ENCODE peak calls at places on chromosomes 16 and 17, in four cellular contexts. One of them, this sample, is unnamed.

GRCh38 chr17:73950515-73950914 is 253.0 kb upstream of the RPL38 start:
- DNase-seq in stimulated activated CD8-positive, alpha-beta memory T cell treated with anti-CD3 and anti-CD28 coated beads, Interleukin-7, amount 100 ng/mL, for 1 hour: no peak
- DNase-seq in left lung: no peak
- DNase-seq in GM06990: no peak
- DNase-seq in this sample: no peak

GRCh38 chr16:9033125-9033830 is 58.2 kb upstream of the HAPSTR1 start:
- DNase-seq in GM06990: no peak
- DNase-seq in stimulated activated CD8-positive, alpha-beta memory T cell treated with anti-CD3 and anti-CD28 coated beads, Interleukin-7, amount 100 ng/mL, for 1 hour: no peak
- DNase-seq in left lung: peak; percentile 36
- DNase-seq in this sample: no peak

GRCh38 chr16:49484936-49485335 is 111.3 kb downstream of the C16orf78 start:
- DNase-seq in GM06990: no peak
- DNase-seq in left lung: peak; percentile 6
- DNase-seq in stimulated activated CD8-positive, alpha-beta memory T cell treated with anti-CD3 and anti-CD28 coated beads, Interleukin-7, amount 100 ng/mL, for 1 hour: no peak
- DNase-seq in this sample: no peak

GRCh38 chr17:46056800-46057304 is 57.8 kb downstream of the STH start:
- DNase-seq in stimulated activated CD8-positive, alpha-beta memory T cell treated with anti-CD3 and anti-CD28 coated beads, Interleukin-7, amount 100 ng/mL, for 1 hour: no peak
- DNase-seq in left lung: no peak
- DNase-seq in GM06990: no peak
- DNase-seq in this sample: no peak

GRCh38 chr16:774086-775001 is 13.8 kb downstream of the MSLN start:
- DNase-seq in stimulated activated CD8-positive, alpha-beta memory T cell treated with anti-CD3 and anti-CD28 coated beads, Interleukin-7, amount 100 ng/mL, for 1 hour: no peak
- DNase-seq in GM06990: no peak
- DNase-seq in left lung: no peak
- DNase-seq in this sample: no peak

GRCh38 chr16:82195917-82196494 is 26.0 kb upstream of the MPHOSPH6 start:
- DNase-seq in GM06990: no peak
- DNase-seq in stimulated activated CD8-positive, alpha-beta memory T cell treated with anti-CD3 and anti-CD28 coated beads, Interleukin-7, amount 100 ng/mL, for 1 hour: no peak
- DNase-seq in left lung: no peak
- DNase-seq in this sample: no peak

GRCh38 chr16:64417711-64418227 is 704.1 kb downstream of the CDH11 start:
- DNase-seq in left lung: no peak
- DNase-seq in stimulated activated CD8-positive, alpha-beta memory T cell treated with anti-CD3 and anti-CD28 coated beads, Interleukin-7, amount 100 ng/mL, for 1 hour: no peak
- DNase-seq in GM06990: no peak
- DNase-seq in this sample: no peak

GRCh38 chr17:72614871-72615626 is 477.4 kb downstream of the SLC39A11 start:
- DNase-seq in stimulated activated CD8-positive, alpha-beta memory T cell treated with anti-CD3 and anti-CD28 coated beads, Interleukin-7, amount 100 ng/mL, for 1 hour: no peak
- DNase-seq in GM06990: no peak
- DNase-seq in left lung: no peak
- DNase-seq in this sample: no peak

GRCh38 chr17:67655478-67656148 is 62.1 kb upstream of the NOL11 start:
- DNase-seq in left lung: no peak
- DNase-seq in GM06990: no peak
- DNase-seq in stimulated activated CD8-positive, alpha-beta memory T cell treated with anti-CD3 and anti-CD28 coated beads, Interleukin-7, amount 100 ng/mL, for 1 hour: no peak
- DNase-seq in this sample: no peak

GRCh38 chr16:25095636-25096035 is 15.9 kb upstream of the LCMT1 start:
- DNase-seq in GM06990: no peak
- DNase-seq in left lung: no peak
- DNase-seq in stimulated activated CD8-positive, alpha-beta memory T cell treated with anti-CD3 and anti-CD28 coated beads, Interleukin-7, amount 100 ng/mL, for 1 hour: no peak
- DNase-seq in this sample: no peak

GRCh38 chr17:74432484-74433391 is 850 bp downstream of the GPRC5C start:
- DNase-seq in stimulated activated CD8-positive, alpha-beta memory T cell treated with anti-CD3 and anti-CD28 coated beads, Interleukin-7, amount 100 ng/mL, for 1 hour: no peak
- DNase-seq in GM06990: no peak
- DNase-seq in left lung: no peak
- DNase-seq in this sample: no peak

GRCh38 chr17:53032861-53033271 is 789.9 kb upstream of the KIF2B start:
- DNase-seq in stimulated activated CD8-positive, alpha-beta memory T cell treated with anti-CD3 and anti-CD28 coated beads, Interleukin-7, amount 100 ng/mL, for 1 hour: no peak
- DNase-seq in left lung: no peak
- DNase-seq in GM06990: no peak
- DNase-seq in this sample: no peak

GRCh38 chr16:76932541-76933211 is 258.3 kb upstream of the MON1B start:
- DNase-seq in stimulated activated CD8-positive, alpha-beta memory T cell treated with anti-CD3 and anti-CD28 coated beads, Interleukin-7, amount 100 ng/mL, for 1 hour: no peak
- DNase-seq in GM06990: no peak
- DNase-seq in left lung: no peak
- DNase-seq in this sample: no peak

GRCh38 chr17:41651625-41652460 is 27.5 kb upstream of the KRT17 start:
- DNase-seq in stimulated activated CD8-positive, alpha-beta memory T cell treated with anti-CD3 and anti-CD28 coated beads, Interleukin-7, amount 100 ng/mL, for 1 hour: no peak
- DNase-seq in left lung: peak; percentile 86
- DNase-seq in GM06990: no peak
- DNase-seq in this sample: no peak

GRCh38 chr16:2056681-2057407 is 9.1 kb downstream of the TSC2 start:
- DNase-seq in stimulated activated CD8-positive, alpha-beta memory T cell treated with anti-CD3 and anti-CD28 coated beads, Interleukin-7, amount 100 ng/mL, for 1 hour: no peak
- DNase-seq in GM06990: no peak
- DNase-seq in left lung: no peak
- DNase-seq in this sample: no peak

This sample was measured in GM12878.